ENCODE peak calls at places on chromosomes 5 and 9, in four cellular contexts. K is GM12878, B is H1, Y is HepG2. G is an unnamed sample.

GRCh38 chr9:106479679-106480078 is 383.3 kb upstream of the ZNF462 start:
- DNase-seq in K (no peak), B (no peak), Y (no peak), G (no peak)

GRCh38 chr5:181205735-181206401 is 872 bp upstream of the TRIM7 start:
- DNase-seq in K (no peak), B (no peak), Y (no peak), G (no peak)

GRCh38 chr5:101904736-101905135 is 391.3 kb downstream of the SLCO4C1 start:
- DNase-seq in K (no peak), B (no peak), Y (no peak), G (no peak)

GRCh38 chr9:121692606-121693505 is 41.4 kb downstream of the DAB2IP start:
- DNase-seq in K (no peak), B (no peak), Y (peak; percentile 81), G (peak; percentile 77)

GRCh38 chr9:124215551-124215910 is 42.2 kb upstream of the NEK6 start:
- DNase-seq in K (no peak), B (no peak), Y (no peak), G (no peak)

GRCh38 chr9:125374443-125375309 is 113.0 kb downstream of the GAPVD1 start:
- DNase-seq in K (peak; percentile 16), B (peak; percentile 81), Y (peak; percentile 65), G (peak; percentile 72)

GRCh38 chr5:160353379-160353778 is 17.0 kb downstream of the C1QTNF2 start:
- DNase-seq in K (no peak), B (no peak), Y (no peak), G (no peak)

GRCh38 chr9:135779571-135779970 is 77.6 kb downstream of the KCNT1 start:
- DNase-seq in K (no peak), B (no peak), Y (no peak), G (no peak)

GRCh38 chr9:20382460-20383071 is 239.7 kb downstream of the MLLT3 start:
- DNase-seq in K (no peak), B (no peak), Y (peak; percentile 74), G (no peak)

GRCh38 chr5:74636552-74636951 is 4.0 kb downstream of the ENC1 start:
- DNase-seq in K (no peak), B (no peak), Y (no peak), G (no peak)

GRCh38 chr9:38662763-38663593 is 42.6 kb upstream of the ANKRD18A start:
- DNase-seq in K (no peak), B (no peak), Y (no peak), G (no peak)

DNA sequence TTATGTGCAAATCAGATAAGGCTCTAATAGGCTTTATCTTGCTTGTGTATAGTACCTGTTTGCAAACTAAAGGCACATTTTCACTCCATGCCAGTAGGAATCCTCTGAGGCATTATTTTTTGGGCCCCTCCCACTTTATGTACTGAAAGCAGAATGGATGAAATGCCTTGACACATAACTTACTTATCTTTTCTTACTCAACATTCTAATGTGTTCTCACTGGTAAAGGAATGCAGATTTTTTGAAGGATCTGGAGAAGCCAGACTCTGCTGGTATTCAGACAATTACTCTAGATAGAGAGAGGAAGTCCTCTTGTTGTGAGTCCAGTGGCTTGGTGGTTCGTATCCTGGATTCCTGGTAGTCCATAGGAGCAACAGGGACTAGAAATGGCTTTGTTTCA is 336.7 kb downstream of the CCDC171 start:
- DNase-seq in K (no peak), B (no peak), Y (no peak), G (no peak)
- TF ChIP-seq ZNF274 in K (no peak), B (no peak), Y (no peak), G (no peak)

GRCh38 chr9:88174324-88174723 is 36.0 kb upstream of the SPATA31C2 start:
- DNase-seq in K (no peak), B (no peak), Y (no peak), G (no peak)

GRCh38 chr9:88168564-88168963 is 30.3 kb upstream of the SPATA31C2 start:
- DNase-seq in K (no peak), B (no peak), Y (no peak), G (no peak)

GRCh38 chr9:88177343-88177742 is 39.1 kb upstream of the SPATA31C2 start:
- DNase-seq in K (no peak), B (no peak), Y (no peak), G (no peak)

GRCh38 chr9:88169700-88170099 is 31.4 kb upstream of the SPATA31C2 start:
- DNase-seq in K (no peak), B (no peak), Y (no peak), G (no peak)

DNA sequence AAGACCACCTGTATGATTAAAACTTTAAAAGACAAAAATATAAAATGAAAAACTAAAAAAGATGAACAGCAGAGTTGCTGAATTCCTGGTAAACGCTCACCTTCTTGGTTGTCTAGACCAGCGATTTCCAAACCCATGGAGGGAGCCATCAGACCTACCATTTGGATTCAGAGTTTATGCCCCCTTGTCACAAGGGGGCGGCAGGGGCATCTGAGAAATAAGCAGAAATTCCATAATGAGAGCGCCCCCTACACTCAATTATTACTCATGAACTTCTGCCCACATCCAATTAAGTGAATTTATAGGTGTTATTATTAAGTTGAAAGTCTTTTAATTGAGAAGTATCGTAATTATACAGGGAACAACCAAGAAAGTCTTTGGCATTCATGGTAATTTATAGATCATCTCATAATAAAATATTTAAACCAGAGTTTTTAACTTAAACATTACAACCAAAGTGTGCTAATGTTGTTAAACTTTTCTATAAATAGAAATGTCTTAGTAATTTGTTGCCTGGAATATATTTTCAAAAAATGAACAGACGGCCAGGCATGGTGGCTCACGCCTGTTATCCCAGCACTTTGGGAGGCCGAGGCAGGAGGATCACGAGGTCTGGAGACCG is 35.2 kb upstream of the SPATA31C2 start:
- DNase-seq in K (no peak), B (peak; percentile 53), Y (peak; percentile 80), G (peak; percentile 77)
- TF ChIP-seq SUZ12 in K (no peak), B (no peak), Y (no peak), G (no peak)

GRCh38 chr9:101705135-101705661 is 33.2 kb downstream of the GRIN3A start:
- DNase-seq in K (no peak), B (peak; percentile 70), Y (no peak), G (no peak)
- TF ChIP-seq ZNF274 in K (no peak), B (no peak), Y (no peak), G (no peak)

GRCh38 chr9:129021091-129021490 is 7.0 kb downstream of the SH3GLB2 start:
- DNase-seq in K (peak; percentile 28), B (no peak), Y (no peak), G (no peak)
- TF ChIP-seq SUZ12 in K (no peak), B (no peak), Y (no peak), G (no peak)

DNA sequence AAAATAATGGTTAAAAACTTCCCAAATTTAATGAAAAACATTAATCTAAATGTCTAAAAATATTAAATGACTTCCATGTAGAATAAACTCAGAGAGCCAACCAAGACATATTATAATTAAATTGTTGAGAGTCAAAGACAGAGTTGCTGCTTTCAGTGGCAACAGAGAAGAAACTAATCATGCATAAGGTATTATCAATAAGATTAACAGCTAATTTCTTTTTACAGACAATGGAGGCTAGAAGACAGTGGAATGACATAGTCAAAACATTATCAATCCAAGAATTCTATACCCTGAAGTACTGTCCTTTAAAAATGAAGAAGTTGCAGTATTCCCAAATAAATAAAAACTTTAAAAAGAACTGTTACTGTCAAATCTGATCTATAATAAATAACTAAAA is 268.7 kb downstream of the IRX2 start:
- DNase-seq in K (no peak), B (no peak), Y (no peak), G (no peak)
- TF ChIP-seq ZNF274 in K (no peak), B (no peak), Y (no peak), G (no peak)

GRCh38 chr5:16669776-16670175 is 53.0 kb upstream of the RETREG1 start:
- DNase-seq in K (no peak), B (no peak), Y (no peak), G (no peak)
- TF ChIP-seq SUZ12 in K (no peak), B (no peak), Y (no peak), G (no peak)

G was measured in NT2/D1.